ENCODE peak calls at places on chromosomes 13 and 19, in ten cellular contexts. Y, V, U, O, N, S, D, G, Q and X are unnamed samples.

GRCh38 chr19:4976412-4977298 is 7.7 kb downstream of the KDM4B start:
- DNase-seq in V (peak), O (peak), G (peak), Y (peak), Q (peak), D (peak), N (peak), S (peak), U (peak), X (peak)

GRCh38 chr13:40261947-40262346 is 404.5 kb downstream of the FOXO1 start:
- DNase-seq in Q (no peak), G (no peak), D (no peak), O (no peak), V (no peak), Y (no peak), N (no peak), S (no peak), U (no peak), X (no peak)

GRCh38 chr19:20278342-20278741 is 111.3 kb downstream of the ZNF486 start:
- DNase-seq in N (no peak), G (peak), S (no peak), Y (no peak), V (no peak), O (peak), D (no peak), U (peak), Q (peak), X (peak)

GRCh38 chr13:66795636-66796035 is 434.5 kb downstream of the PCDH9 start:
- DNase-seq in Q (no peak), V (no peak), Y (no peak), G (no peak), U (no peak), N (no peak), O (no peak), S (no peak), D (no peak), X (no peak)

GRCh38 chr13:24042710-24043440 is 117.6 kb upstream of the SPATA13 start:
- DNase-seq in Q (no peak), D (no peak), U (no peak), Y (no peak), V (peak), N (no peak), G (no peak), O (no peak), S (no peak), X (no peak)

GRCh38 chr13:87798536-87798935 is 127.4 kb downstream of the SLITRK5 start:
- DNase-seq in G (no peak), O (no peak), N (no peak), S (no peak), V (no peak), Q (no peak), Y (no peak), D (no peak), U (no peak), X (no peak)

GRCh38 chr19:42468273-42468796 is 25.6 kb upstream of the CXCL17 start:
- DNase-seq in S (no peak), N (no peak), D (no peak), U (no peak), Y (peak), G (no peak), V (no peak), Q (no peak), O (no peak), X (no peak)

GRCh38 chr13:105231579-105231978 is 1303.9 kb downstream of the EFNB2 start:
- DNase-seq in D (no peak), V (no peak), U (no peak), Q (no peak), O (no peak), Y (no peak), G (no peak), N (no peak), S (no peak), X (no peak)

GRCh38 chr19:13057744-13058143 is 44.9 kb downstream of the LYL1 start:
- DNase-seq in Q (no peak), V (no peak), O (no peak), N (no peak), U (no peak), D (no peak), Y (no peak), S (no peak), G (no peak), X (no peak)

GRCh38 chr19:46350758-46351159 is 3.9 kb downstream of the PPP5C start:
- DNase-seq in Y (peak), V (no peak), Q (peak), U (no peak), N (peak), G (no peak), O (no peak), D (no peak), S (no peak), X (peak)

GRCh38 chr19:44731622-44732021 is 16.9 kb upstream of the BCL3 start:
- DNase-seq in D (no peak), Y (no peak), O (no peak), Q (no peak), N (no peak), G (no peak), U (no peak), V (no peak), S (no peak), X (no peak)

GRCh38 chr19:44732235-44733014 is 16.1 kb upstream of the BCL3 start:
- DNase-seq in S (no peak), U (no peak), G (no peak), Q (no peak), N (no peak), O (no peak), D (no peak), Y (no peak), V (no peak), X (no peak)

GRCh38 chr19:44729516-44730033 is 18.9 kb upstream of the BCL3 start:
- DNase-seq in O (no peak), D (no peak), S (no peak), Q (no peak), N (no peak), V (no peak), G (no peak), U (no peak), Y (no peak), X (no peak)

GRCh38 chr19:44728178-44728577 is 20.3 kb upstream of the BCL3 start:
- DNase-seq in O (no peak), Q (no peak), S (no peak), N (no peak), G (no peak), D (no peak), V (no peak), U (no peak), Y (no peak), X (no peak)

DNA sequence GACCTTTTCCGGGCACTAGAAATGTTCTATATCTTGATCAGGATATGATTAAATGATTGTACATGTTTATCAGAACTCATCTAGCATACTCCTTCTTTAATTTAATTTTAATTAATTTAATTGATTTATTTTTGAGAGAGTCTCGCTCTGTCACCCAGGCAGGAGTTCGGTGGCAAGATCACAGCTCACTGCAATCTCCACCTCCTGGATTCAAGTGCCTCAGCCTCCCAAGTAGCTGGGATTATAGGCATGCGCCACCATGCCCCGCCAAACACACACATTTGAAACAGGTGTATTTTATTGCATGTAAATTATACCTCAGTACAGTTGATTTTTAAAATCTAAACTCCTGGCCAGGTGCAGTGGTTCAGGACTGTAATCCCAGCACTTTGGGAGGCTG is 17.4 kb upstream of the BCL3 start:
- DNase-seq in N (no peak), Y (no peak), D (no peak), Q (no peak), O (no peak), S (no peak), U (no peak), G (no peak), V (no peak), X (no peak)
- TF ChIP-seq POLR2A in N (no peak), Y (no peak), D (no peak), Q (no peak), O (no peak), S (no peak), U (no peak), G (no peak), V (no peak), X (no peak)

GRCh38 chr13:102983496-102983895 is 82.7 kb downstream of the SLC10A2 start:
- DNase-seq in U (no peak), V (no peak), Q (no peak), Y (peak), D (no peak), N (no peak), O (no peak), S (no peak), G (no peak), X (no peak)
- H3K27ac ChIP-seq in U (no peak), V (no peak), Q (peak), Y (no peak), D (no peak), N (no peak), O (no peak), S (no peak), G (no peak), X (no peak)

DNA sequence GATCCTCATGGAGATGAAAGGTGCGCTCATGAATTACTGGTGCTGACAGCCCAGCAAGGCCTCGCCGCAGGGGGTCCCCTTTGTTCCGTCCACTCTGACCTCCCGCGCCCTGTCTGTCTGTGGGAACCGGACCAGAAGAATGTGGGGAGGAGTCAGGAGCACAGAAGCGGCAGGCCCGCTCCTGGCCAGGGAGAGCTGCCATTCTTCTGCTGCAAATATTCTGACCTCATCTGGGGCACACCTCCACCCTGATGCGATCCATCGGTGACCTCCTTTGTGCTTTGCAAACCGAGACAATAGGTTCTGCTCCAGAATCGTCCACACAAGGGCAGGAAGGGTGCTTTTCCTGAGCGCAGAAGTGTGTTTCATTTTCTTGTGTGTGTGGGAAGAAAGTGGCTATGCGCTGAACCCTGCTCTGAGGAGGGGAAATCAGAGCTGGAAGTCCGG is 138.0 kb downstream of the SOX1 start:
- DNase-seq in D (no peak), N (no peak), U (no peak), S (no peak), G (no peak), Y (no peak), Q (no peak), V (no peak), O (no peak), X (no peak)
- H3K4me3 ChIP-seq in D (no peak), N (no peak), U (no peak), S (peak), G (no peak), Y (no peak), Q (no peak), V (no peak), O (no peak), X (peak)

DNA sequence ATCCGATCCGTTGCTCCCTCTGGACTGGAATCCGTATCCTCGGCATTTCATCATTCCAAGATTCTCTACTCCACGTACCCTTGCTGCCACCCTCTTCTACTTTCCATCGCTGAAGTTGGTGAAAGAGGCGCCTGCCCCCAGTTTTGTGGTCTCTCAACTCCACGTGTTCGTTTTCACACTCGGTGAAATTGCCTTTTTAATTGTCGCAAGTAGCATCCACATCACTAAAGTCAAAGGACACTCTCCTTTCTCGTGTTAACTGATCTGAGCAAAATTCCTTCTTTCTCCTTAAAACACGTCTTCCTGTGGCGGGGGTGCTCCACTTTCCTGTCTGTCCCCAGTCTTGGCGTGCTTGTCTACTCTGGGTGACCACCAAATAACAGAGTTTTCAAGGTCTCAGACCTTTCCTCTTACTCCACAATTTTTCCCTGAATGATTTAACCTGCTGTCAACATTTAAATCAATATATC is 1.1 kb upstream of the TMTC4 start:
- DNase-seq in S (no peak), G (no peak), Y (no peak), D (no peak), O (no peak), U (no peak), V (no peak), N (no peak), Q (no peak), X (no peak)
- TF ChIP-seq POLR2A in S (no peak), G (no peak), Y (no peak), D (no peak), O (no peak), U (no peak), V (no peak), N (no peak), Q (no peak), X (no peak)

DNA sequence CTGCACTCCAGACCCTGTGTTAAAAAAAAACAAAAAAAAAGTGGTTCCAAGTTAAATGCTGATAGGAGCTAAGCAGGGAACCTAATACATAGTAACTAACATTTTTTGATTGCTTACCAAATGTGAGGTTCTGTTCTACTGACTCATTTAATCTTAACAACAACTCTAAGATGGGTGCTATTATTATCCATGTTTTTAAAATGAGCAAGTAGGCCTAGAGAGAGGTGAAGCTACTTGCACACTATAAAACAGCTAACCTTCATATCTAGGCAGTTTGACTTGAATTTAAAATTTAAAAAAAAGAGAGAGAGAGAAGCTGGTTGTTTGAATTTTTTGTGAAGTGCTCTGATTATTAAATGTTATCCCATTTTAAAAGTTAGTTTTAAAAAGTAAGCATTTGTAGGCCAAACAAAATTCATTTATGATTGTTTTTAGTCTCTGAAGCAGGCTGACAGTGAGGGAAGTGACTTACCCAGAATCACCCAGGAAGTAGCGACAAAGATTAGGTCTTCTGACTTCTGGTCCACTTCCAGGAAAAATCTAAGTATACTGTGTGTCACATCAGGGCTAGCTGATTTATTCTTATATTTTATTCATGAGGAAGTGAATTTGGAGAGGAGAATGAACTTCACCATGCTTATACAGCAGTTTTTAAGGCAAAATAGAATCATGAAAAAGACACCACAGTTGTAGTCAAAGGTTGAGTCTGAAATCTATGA is 2.4 kb downstream of the SIGLECL1 start:
- DNase-seq in S (no peak), N (no peak), D (no peak), U (no peak), V (no peak), O (no peak), G (no peak), Y (no peak), Q (no peak), X (no peak)
- H3K27ac ChIP-seq in S (no peak), N (peak), D (no peak), U (no peak), V (no peak), O (no peak), G (no peak), Y (no peak), Q (no peak), X (no peak)

GRCh38 chr19:703329-703650 is 5.4 kb upstream of the PALM start:
- DNase-seq in S (no peak), N (peak), Y (no peak), O (no peak), D (no peak), U (no peak), Q (no peak), G (no peak), V (no peak), X (no peak)
- H3K4me3 ChIP-seq in S (peak), N (peak), Y (no peak), O (peak), D (peak), U (no peak), Q (peak), G (no peak), V (peak), X (peak)

GRCh38 chr13:109645831-109646230 is 140.6 kb downstream of the IRS2 start:
- DNase-seq in U (peak), S (no peak), V (no peak), G (no peak), D (no peak), Y (no peak), O (no peak), Q (no peak), N (peak), X (peak)

GRCh38 chr13:109647046-109647445 is 139.3 kb downstream of the IRS2 start:
- DNase-seq in S (no peak), N (no peak), Y (no peak), V (no peak), O (no peak), D (no peak), U (no peak), Q (no peak), G (no peak), X (no peak)

GRCh38 chr13:109649713-109650112 is 136.7 kb downstream of the IRS2 start:
- DNase-seq in N (no peak), S (no peak), Q (no peak), G (no peak), U (no peak), D (no peak), V (no peak), Y (no peak), O (no peak), X (no peak)

GRCh38 chr13:109646423-109646822 is 140.0 kb downstream of the IRS2 start:
- DNase-seq in V (no peak), Y (no peak), O (no peak), N (no peak), S (no peak), G (no peak), U (no peak), D (no peak), Q (no peak), X (no peak)

GRCh38 chr13:109647699-109648098 is 138.7 kb downstream of the IRS2 start:
- DNase-seq in G (no peak), Q (no peak), V (no peak), O (no peak), N (no peak), U (no peak), D (no peak), Y (no peak), S (no peak), X (no peak)
- TF ChIP-seq POLR2A in G (no peak), Q (no peak), V (no peak), O (no peak), N (no peak), U (no peak), D (no peak), Y (no peak), S (no peak), X (no peak)